ENCODE peak calls at places on chromosomes 2 and 18, in five cellular contexts. One of them, this sample, is unnamed.
A peak's percentile ranks its signal among the peaks of the same experiment; 100 is the strongest.

GRCh38 chr2:53778536-53779162 is 8.1 kb downstream of the ASB3 start:
- DNase-seq in AG10803: no peak
- DNase-seq in foreskin fibroblast: no peak
- DNase-seq in NCI-H1436 treated with DMSO at 0.1 percent for 48 hours: no peak
- DNase-seq in neural crest cell: no peak
- DNase-seq in this sample: no peak

GRCh38 chr2:101330253-101330921 is 21.9 kb upstream of the RNF149 start:
- DNase-seq in AG10803: no peak
- DNase-seq in NCI-H1436 treated with DMSO at 0.1 percent for 48 hours: no peak
- DNase-seq in foreskin fibroblast: no peak
- DNase-seq in neural crest cell: peak; percentile 47
- DNase-seq in this sample: no peak

GRCh38 chr2:144449028-144449406 is 70.9 kb downstream of the ZEB2 start:
- DNase-seq in foreskin fibroblast: no peak
- DNase-seq in neural crest cell: no peak
- DNase-seq in AG10803: peak; percentile 33
- DNase-seq in NCI-H1436 treated with DMSO at 0.1 percent for 48 hours: no peak
- DNase-seq in this sample: no peak

GRCh38 chr2:42045956-42046748 is 1.7 kb upstream of the PKDCC start:
- DNase-seq in neural crest cell: no peak
- DNase-seq in foreskin fibroblast: no peak
- DNase-seq in NCI-H1436 treated with DMSO at 0.1 percent for 48 hours: no peak
- DNase-seq in AG10803: peak; percentile 36
- DNase-seq in this sample: peak; percentile 86

GRCh38 chr2:112137516-112138142 is 556 bp upstream of the FBLN7 start:
- DNase-seq in AG10803: peak; percentile 39
- DNase-seq in NCI-H1436 treated with DMSO at 0.1 percent for 48 hours: no peak
- DNase-seq in foreskin fibroblast: peak; percentile 45
- DNase-seq in neural crest cell: no peak
- DNase-seq in this sample: peak; percentile 24

GRCh38 chr2:102117488-102117887 is 25.1 kb upstream of the IL1R1 start:
- DNase-seq in NCI-H1436 treated with DMSO at 0.1 percent for 48 hours: no peak
- DNase-seq in neural crest cell: no peak
- DNase-seq in foreskin fibroblast: no peak
- DNase-seq in AG10803: no peak
- DNase-seq in this sample: no peak

GRCh38 chr2:2639251-2640139 is 308.4 kb upstream of the MYT1L start:
- DNase-seq in AG10803: no peak
- DNase-seq in neural crest cell: no peak
- DNase-seq in foreskin fibroblast: no peak
- DNase-seq in NCI-H1436 treated with DMSO at 0.1 percent for 48 hours: no peak
- DNase-seq in this sample: no peak

GRCh38 chr2:197705912-197706838 is 1.0 kb downstream of the MARS2 start:
- DNase-seq in neural crest cell: peak; percentile 23
- DNase-seq in NCI-H1436 treated with DMSO at 0.1 percent for 48 hours: no peak
- DNase-seq in foreskin fibroblast: no peak
- DNase-seq in AG10803: peak; percentile 24
- DNase-seq in this sample: no peak

GRCh38 chr2:132670104-132670960 is at the start of gene LYPD1:
- DNase-seq in foreskin fibroblast: no peak
- DNase-seq in neural crest cell: peak; percentile 23
- DNase-seq in NCI-H1436 treated with DMSO at 0.1 percent for 48 hours: no peak
- DNase-seq in AG10803: no peak
- DNase-seq in this sample: no peak

GRCh38 chr18:68104036-68104435 is 587.5 kb upstream of the DSEL start:
- DNase-seq in NCI-H1436 treated with DMSO at 0.1 percent for 48 hours: no peak
- DNase-seq in neural crest cell: no peak
- DNase-seq in foreskin fibroblast: no peak
- DNase-seq in AG10803: peak; percentile 40
- DNase-seq in this sample: no peak

GRCh38 chr2:41785623-41786022 is 262.2 kb upstream of the PKDCC start:
- DNase-seq in AG10803: no peak
- DNase-seq in foreskin fibroblast: no peak
- DNase-seq in neural crest cell: no peak
- DNase-seq in NCI-H1436 treated with DMSO at 0.1 percent for 48 hours: no peak
- DNase-seq in this sample: no peak

GRCh38 chr2:15685143-15685542 is 93.5 kb downstream of the DDX1 start:
- DNase-seq in neural crest cell: no peak
- DNase-seq in AG10803: no peak
- DNase-seq in foreskin fibroblast: no peak
- DNase-seq in NCI-H1436 treated with DMSO at 0.1 percent for 48 hours: no peak
- DNase-seq in this sample: peak; percentile 94

GRCh38 chr2:202135111-202135874 is 62.2 kb downstream of the KIAA2012 start:
- DNase-seq in neural crest cell: no peak
- DNase-seq in NCI-H1436 treated with DMSO at 0.1 percent for 48 hours: no peak
- DNase-seq in foreskin fibroblast: peak; percentile 98
- DNase-seq in AG10803: peak; percentile 100
- DNase-seq in this sample: no peak

This sample was measured in SK-N-DZ.